ENCODE peak calls at places on chromosome 14, in four cellular contexts. O is IMR-90, X is H1, E is H9. I is an unnamed sample.
A peak's percentile ranks its signal among the peaks of the same experiment; 100 is the strongest.

GRCh38 chr14:74501135-74501614 is 7.6 kb downstream of the ISCA2 start:
- DNase-seq in O (peak; percentile 83), X (peak; percentile 77), E (peak; percentile 90), I (peak; percentile 75)

GRCh38 chr14:28754209-28754985 is 12.2 kb upstream of the FOXG1 start:
- DNase-seq in O (peak; percentile 48), X (no peak), E (peak; percentile 35), I (no peak)

GRCh38 chr14:100827140-100827517 is 1.2 kb downstream of the MEG3 start:
- DNase-seq in O (peak; percentile 16), X (no peak), E (no peak), I (no peak)

GRCh38 chr14:92880851-92881250 is 42.1 kb upstream of the CHGA start:
- DNase-seq in O (peak; percentile 2), X (peak; percentile 58), E (peak; percentile 69), I (no peak)

GRCh38 chr14:65164068-65164824 is 61.9 kb upstream of the MAX start:
- DNase-seq in O (peak; percentile 61), X (no peak), E (no peak), I (peak; percentile 44)

GRCh38 chr14:92471919-92472318 is 41.7 kb upstream of the RIN3 start:
- DNase-seq in O (peak; percentile 93), X (peak; percentile 51), E (peak; percentile 75), I (no peak)

GRCh38 chr14:69828372-69828771 is 31.3 kb upstream of the SLC10A1 start:
- DNase-seq in O (no peak), X (no peak), E (no peak), I (no peak)

GRCh38 chr14:89650077-89650978 is 233.3 kb upstream of the FOXN3 start:
- DNase-seq in O (no peak), X (no peak), E (no peak), I (no peak)

GRCh38 chr14:100372357-100373048 is 49.4 kb downstream of the SLC25A47 start:
- DNase-seq in O (no peak), X (no peak), E (peak; percentile 56), I (no peak)

GRCh38 chr14:66099451-66099850 is 386.7 kb upstream of the CCDC196 start:
- DNase-seq in O (no peak), X (no peak), E (no peak), I (no peak)

GRCh38 chr14:61372379-61372778 is 51.0 kb downstream of the PRKCH start:
- DNase-seq in O (no peak), X (no peak), E (no peak), I (no peak)

GRCh38 chr14:91897121-91897701 is 29.9 kb upstream of the TC2N start:
- DNase-seq in O (peak; percentile 68), X (no peak), E (no peak), I (no peak)

GRCh38 chr14:88422036-88422435 is 36.6 kb downstream of the SPATA7 start:
- DNase-seq in O (no peak), X (no peak), E (no peak), I (no peak)

GRCh38 chr14:85319101-85319500 is 210.8 kb upstream of the FLRT2 start:
- DNase-seq in O (no peak), X (no peak), E (no peak), I (no peak)

GRCh38 chr14:73640796-73641195 is 4.0 kb upstream of the DNAL1 start:
- DNase-seq in O (no peak), X (no peak), E (no peak), I (no peak)

GRCh38 chr14:29930283-29930682 is 2.6 kb upstream of the PRKD1 start:
- DNase-seq in O (peak; percentile 47), X (no peak), E (no peak), I (no peak)

GRCh38 chr14:41606249-41607118 is at the start of gene LRFN5:
- DNase-seq in O (peak; percentile 49), X (peak; percentile 82), E (peak; percentile 61), I (peak; percentile 54)

GRCh38 chr14:101495284-101495683 is 66.0 kb upstream of the DIO3 start:
- DNase-seq in O (no peak), X (no peak), E (peak; percentile 13), I (no peak)

GRCh38 chr14:80862983-80863382 is 78.6 kb downstream of the CEP128 start:
- DNase-seq in O (no peak), X (no peak), E (no peak), I (no peak)

GRCh38 chr14:33512201-33512600 is 438.7 kb downstream of the EGLN3 start:
- DNase-seq in O (no peak), X (no peak), E (no peak), I (no peak)

GRCh38 chr14:74220991-74221390 is 18.3 kb upstream of the VSX2 start:
- DNase-seq in O (no peak), X (no peak), E (no peak), I (no peak)

GRCh38 chr14:94173471-94173884 is 644 bp upstream of the PPP4R4 start:
- DNase-seq in O (no peak), X (peak; percentile 72), E (no peak), I (no peak)

GRCh38 chr14:35412281-35413057 is 7.9 kb upstream of the NFKBIA start:
- DNase-seq in O (no peak), X (no peak), E (no peak), I (no peak)

GRCh38 chr14:64708148-64709004 is 4.2 kb downstream of the PLEKHG3 start:
- DNase-seq in O (peak; percentile 44), X (peak; percentile 85), E (peak; percentile 97), I (no peak)

GRCh38 chr14:102540310-102541028 is 30.9 kb upstream of the ANKRD9 start:
- DNase-seq in O (peak; percentile 4), X (no peak), E (no peak), I (no peak)

DNA sequence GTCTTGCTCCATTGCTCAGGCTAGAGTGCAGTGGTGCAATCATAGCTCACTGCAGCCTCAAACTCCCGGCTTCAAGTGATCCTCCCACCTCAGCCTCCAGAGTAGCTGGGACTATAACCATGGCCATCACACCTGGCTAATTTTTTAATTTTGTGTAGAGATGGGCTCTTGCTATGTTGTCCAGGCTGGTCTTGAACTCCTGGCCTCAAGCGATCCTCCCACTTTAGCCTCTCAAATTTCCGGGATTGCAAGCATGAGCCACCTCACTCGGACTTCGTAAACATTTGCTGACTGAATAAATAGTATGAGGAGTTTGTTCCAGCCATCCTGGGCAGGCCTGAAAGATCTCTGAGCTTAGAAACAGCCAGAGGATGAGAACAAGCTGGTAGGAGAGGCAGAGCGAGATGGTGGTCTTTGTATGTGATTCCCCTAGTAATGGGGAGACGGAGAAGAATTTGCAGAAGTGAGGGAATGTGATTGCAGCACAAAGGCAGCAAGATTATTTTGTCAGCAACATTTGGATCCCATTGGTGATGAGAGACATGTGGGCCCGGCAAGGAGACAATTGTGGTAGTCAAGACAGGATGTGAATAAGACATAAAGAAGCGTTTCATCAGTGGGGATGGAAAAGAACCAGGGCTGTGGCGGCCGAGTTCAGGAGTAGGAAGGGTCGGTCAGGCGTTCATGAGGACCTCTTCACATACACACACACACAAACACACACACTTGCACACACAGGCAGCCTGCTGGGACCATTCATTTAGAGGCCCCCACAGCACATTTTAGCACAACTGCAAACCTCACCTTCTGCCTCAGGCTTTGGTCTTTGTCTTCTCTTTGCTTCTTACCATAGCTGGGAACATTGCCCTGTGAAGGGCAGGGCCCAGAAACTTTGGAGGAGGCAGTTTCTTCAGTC is 155.5 kb downstream of the ZFP36L1 start:
- DNase-seq in O (peak; percentile 58), X (peak; percentile 26), E (no peak), I (no peak)
- H3K14ac ChIP-seq in O (peak overlapping the region; percentile 83), X (no peak overlapping the region), E (no peak overlapping the region), I (no peak overlapping the region)

DNA sequence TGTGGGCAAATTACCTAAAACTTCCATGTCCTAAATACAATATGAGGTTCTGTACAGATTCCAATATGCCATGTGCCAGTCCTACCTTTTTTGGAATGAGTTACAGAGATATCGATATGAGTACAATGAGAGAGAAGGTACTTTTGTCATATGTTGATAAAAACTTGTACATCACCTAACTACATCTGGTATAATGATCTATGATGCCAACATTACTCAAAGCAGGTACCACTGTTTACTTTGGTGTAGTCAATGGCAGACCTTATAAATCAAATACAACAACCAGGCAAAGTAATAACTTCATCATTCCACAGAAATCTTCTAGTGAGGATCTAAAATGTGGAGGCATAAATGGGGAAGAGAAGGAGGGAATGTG is 12.7 kb downstream of the TEP1 start:
- DNase-seq in O (no peak), X (no peak), E (no peak), I (no peak)
- H3K14ac ChIP-seq in O (no peak overlapping the region), X (no peak overlapping the region), E (no peak overlapping the region), I (no peak overlapping the region)

GRCh38 chr14:32404784-32405573 is 75.9 kb downstream of the AKAP6 start:
- DNase-seq in O (no peak), X (no peak), E (no peak), I (no peak)
- H3K14ac ChIP-seq in O (no peak overlapping the region), X (no peak overlapping the region), E (no peak overlapping the region), I (no peak overlapping the region)

GRCh38 chr14:71320734-71321555 is 413.7 kb downstream of the PCNX1 start:
- DNase-seq in O (peak; percentile 69), X (peak; percentile 78), E (peak; percentile 49), I (peak; percentile 66)
- H3K14ac ChIP-seq in O (peak overlapping the region; percentile 80), X (no peak overlapping the region), E (peak overlapping the region; percentile 97), I (peak overlapping the region; percentile 50)

GRCh38 chr14:51294951-51295350 is 54.9 kb downstream of the TMX1 start:
- DNase-seq in O (no peak), X (no peak), E (no peak), I (no peak)

GRCh38 chr14:51295666-51296263 is 55.7 kb downstream of the TMX1 start:
- DNase-seq in O (peak; percentile 27), X (no peak), E (no peak), I (no peak)

GRCh38 chr14:51291016-51291415 is 51.0 kb downstream of the TMX1 start:
- DNase-seq in O (no peak), X (no peak), E (no peak), I (no peak)

GRCh38 chr14:51293149-51293925 is 53.3 kb downstream of the TMX1 start:
- DNase-seq in O (peak; percentile 75), X (no peak), E (no peak), I (no peak)

GRCh38 chr14:51293926-51294290 is 53.9 kb downstream of the TMX1 start:
- DNase-seq in O (no peak), X (no peak), E (no peak), I (no peak)
- H3K14ac ChIP-seq in O (peak overlapping the region; percentile 79), X (no peak overlapping the region), E (no peak overlapping the region), I (no peak overlapping the region)

DNA sequence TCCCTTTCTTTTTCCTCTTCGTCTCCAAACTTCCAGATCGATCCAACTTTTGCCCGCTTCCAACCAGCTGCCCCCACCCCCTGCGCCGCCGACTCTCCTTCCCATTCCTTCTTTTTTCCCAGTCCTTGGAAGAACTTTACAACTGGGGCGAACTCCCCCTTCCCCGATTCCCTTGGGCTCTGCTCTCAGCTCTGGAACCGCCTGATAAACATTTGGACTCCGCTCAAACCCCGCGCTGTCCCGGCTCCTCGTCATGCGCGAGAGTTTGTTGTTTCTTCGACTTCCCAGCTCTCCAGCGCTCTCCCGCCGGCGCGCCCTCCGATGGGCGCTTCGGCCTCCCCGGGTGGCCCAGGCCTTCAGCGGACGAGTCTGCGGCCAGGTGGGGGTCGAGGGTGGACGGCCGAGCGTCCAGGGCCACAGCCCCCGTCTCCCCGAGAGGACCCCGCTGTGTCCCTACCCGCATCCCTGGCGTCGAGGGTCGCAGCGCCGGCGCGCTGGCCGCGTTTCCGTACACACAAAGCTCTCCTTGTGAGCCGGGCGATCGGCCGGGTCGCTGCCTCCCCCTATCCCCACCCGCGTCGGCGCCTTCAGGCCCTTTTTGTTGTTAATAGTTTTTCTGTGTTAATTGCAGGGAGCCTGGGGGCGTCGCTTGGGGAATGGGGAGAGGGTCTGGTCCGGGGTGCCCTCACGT is 819 bp downstream of the MMP14 start:
- DNase-seq in O (peak; percentile 63), X (peak; percentile 74), E (no peak), I (no peak)
- H3K14ac ChIP-seq in O (peak overlapping the region; percentile 68), X (no peak overlapping the region), E (peak overlapping the region; percentile 95), I (peak overlapping the region; percentile 77)

GRCh38 chr14:24172261-24172860 is 481 bp downstream of the REC8 start:
- DNase-seq in O (no peak), X (no peak), E (peak; percentile 39), I (no peak)
- H3K14ac ChIP-seq in O (no peak overlapping the region), X (no peak overlapping the region), E (no peak overlapping the region), I (peak overlapping the region; percentile 85)